ENCODE peak calls at places on chromosomes 16 and 17, in five cellular contexts. One of them, this sample, is unnamed.

GRCh38 chr17:1203111-1203966 is 23.6 kb upstream of the ABR start:
- DNase-seq in lower leg skin: peak; percentile 66
- DNase-seq in CD8-positive, alpha-beta memory T cell: peak; percentile 39
- DNase-seq in NCI-H1105 treated with DMSO at 0.1 percent for 48 hours: no peak
- DNase-seq in stimulated activated CD8-positive, alpha-beta memory T cell treated with anti-CD3 and anti-CD28 coated beads, Interleukin-7, amount 100 ng/mL, for 1 hour: no peak
- DNase-seq in this sample: no peak

GRCh38 chr17:82804442-82805191 is 35.2 kb downstream of the ZNF750 start:
- DNase-seq in lower leg skin: peak; percentile 44
- DNase-seq in CD8-positive, alpha-beta memory T cell: no peak
- DNase-seq in NCI-H1105 treated with DMSO at 0.1 percent for 48 hours: no peak
- DNase-seq in stimulated activated CD8-positive, alpha-beta memory T cell treated with anti-CD3 and anti-CD28 coated beads, Interleukin-7, amount 100 ng/mL, for 1 hour: no peak
- DNase-seq in this sample: no peak

GRCh38 chr16:23182675-23183485 is at the start of gene SCNN1G:
- DNase-seq in lower leg skin: no peak
- DNase-seq in CD8-positive, alpha-beta memory T cell: no peak
- DNase-seq in NCI-H1105 treated with DMSO at 0.1 percent for 48 hours: peak; percentile 20
- DNase-seq in stimulated activated CD8-positive, alpha-beta memory T cell treated with anti-CD3 and anti-CD28 coated beads, Interleukin-7, amount 100 ng/mL, for 1 hour: no peak
- DNase-seq in this sample: no peak

GRCh38 chr16:48526058-48526957 is 83.7 kb downstream of the N4BP1 start:
- DNase-seq in lower leg skin: no peak
- DNase-seq in CD8-positive, alpha-beta memory T cell: no peak
- DNase-seq in NCI-H1105 treated with DMSO at 0.1 percent for 48 hours: peak; percentile 17
- DNase-seq in stimulated activated CD8-positive, alpha-beta memory T cell treated with anti-CD3 and anti-CD28 coated beads, Interleukin-7, amount 100 ng/mL, for 1 hour: no peak
- DNase-seq in this sample: no peak

GRCh38 chr16:4677994-4678393 is 15.4 kb upstream of the NUDT16L1 start:
- DNase-seq in lower leg skin: no peak
- DNase-seq in CD8-positive, alpha-beta memory T cell: no peak
- DNase-seq in NCI-H1105 treated with DMSO at 0.1 percent for 48 hours: no peak
- DNase-seq in stimulated activated CD8-positive, alpha-beta memory T cell treated with anti-CD3 and anti-CD28 coated beads, Interleukin-7, amount 100 ng/mL, for 1 hour: no peak
- DNase-seq in this sample: no peak

GRCh38 chr16:380837-381787 is 666 bp downstream of the PGAP6 start:
- DNase-seq in lower leg skin: no peak
- DNase-seq in CD8-positive, alpha-beta memory T cell: no peak
- DNase-seq in NCI-H1105 treated with DMSO at 0.1 percent for 48 hours: no peak
- DNase-seq in stimulated activated CD8-positive, alpha-beta memory T cell treated with anti-CD3 and anti-CD28 coated beads, Interleukin-7, amount 100 ng/mL, for 1 hour: no peak
- DNase-seq in this sample: no peak

GRCh38 chr16:1700246-1700645 is 5.7 kb upstream of the MAPK8IP3 start:
- DNase-seq in lower leg skin: no peak
- DNase-seq in CD8-positive, alpha-beta memory T cell: no peak
- DNase-seq in NCI-H1105 treated with DMSO at 0.1 percent for 48 hours: no peak
- DNase-seq in stimulated activated CD8-positive, alpha-beta memory T cell treated with anti-CD3 and anti-CD28 coated beads, Interleukin-7, amount 100 ng/mL, for 1 hour: no peak
- DNase-seq in this sample: no peak

GRCh38 chr17:55777471-55777971 is 26.7 kb downstream of the PCTP start:
- DNase-seq in lower leg skin: no peak
- DNase-seq in CD8-positive, alpha-beta memory T cell: no peak
- DNase-seq in NCI-H1105 treated with DMSO at 0.1 percent for 48 hours: no peak
- DNase-seq in stimulated activated CD8-positive, alpha-beta memory T cell treated with anti-CD3 and anti-CD28 coated beads, Interleukin-7, amount 100 ng/mL, for 1 hour: no peak
- DNase-seq in this sample: no peak

GRCh38 chr17:60586288-60586974 is 13.6 kb upstream of the PPM1D start:
- DNase-seq in lower leg skin: no peak
- DNase-seq in CD8-positive, alpha-beta memory T cell: no peak
- DNase-seq in NCI-H1105 treated with DMSO at 0.1 percent for 48 hours: no peak
- DNase-seq in stimulated activated CD8-positive, alpha-beta memory T cell treated with anti-CD3 and anti-CD28 coated beads, Interleukin-7, amount 100 ng/mL, for 1 hour: no peak
- DNase-seq in this sample: no peak

GRCh38 chr16:89657442-89658220 is at the start of the genes CHMP1A and SPATA33:
- DNase-seq in lower leg skin: peak; percentile 76
- DNase-seq in CD8-positive, alpha-beta memory T cell: peak; percentile 94
- DNase-seq in NCI-H1105 treated with DMSO at 0.1 percent for 48 hours: peak; percentile 65
- DNase-seq in stimulated activated CD8-positive, alpha-beta memory T cell treated with anti-CD3 and anti-CD28 coated beads, Interleukin-7, amount 100 ng/mL, for 1 hour: peak; percentile 85
- DNase-seq in this sample: peak; percentile 93

GRCh38 chr16:58249780-58250478 is 44.9 kb downstream of the PRSS54 start:
- DNase-seq in lower leg skin: peak; percentile 47
- DNase-seq in CD8-positive, alpha-beta memory T cell: peak; percentile 87
- DNase-seq in NCI-H1105 treated with DMSO at 0.1 percent for 48 hours: peak; percentile 62
- DNase-seq in stimulated activated CD8-positive, alpha-beta memory T cell treated with anti-CD3 and anti-CD28 coated beads, Interleukin-7, amount 100 ng/mL, for 1 hour: peak; percentile 65
- DNase-seq in this sample: peak; percentile 74